ENCODE peak calls at places on chromosomes 16 and 17, in ten cellular contexts. B is CD8-positive, alpha-beta memory T cell; U is fibroblast of lung; V is BE2C; D is upper lobe of left lung; N is psoas muscle; K is aorta; L is stomach; G is trophoblast cell; I is adipocyte. O is an unnamed sample. For H3K9me3 and H3K4me1, the result is how much of the 10 kb centered on the place peaks cover.

GRCh38 chr17:43701318-43701743 is 39.6 kb upstream of the MEOX1 start:
- DNase-seq in V (no peak), N (peak), B (no peak), D (peak), K (peak), L (no peak), U (peak), I (peak), G (no peak), O (no peak)

GRCh38 chr17:1227917-1228751 is 42.1 kb upstream of the BHLHA9 start:
- DNase-seq in L (no peak), N (peak), U (no peak), K (peak), I (no peak), V (no peak), G (no peak), D (peak), B (no peak), O (no peak)

GRCh38 chr16:85498607-85499006 is 114.5 kb upstream of the GSE1 start:
- DNase-seq in K (no peak), U (no peak), G (no peak), N (peak), B (no peak), L (peak), V (no peak), I (no peak), D (no peak), O (no peak)

GRCh38 chr17:74959826-74960738 is 12.5 kb downstream of the HID1 start:
- DNase-seq in U (peak), N (no peak), B (no peak), K (no peak), D (peak), V (no peak), L (no peak), I (peak), G (no peak), O (no peak)

GRCh38 chr16:65547799-65548446 is 426.1 kb upstream of the CDH11 start:
- DNase-seq in N (no peak), D (no peak), G (no peak), U (peak), I (peak), V (no peak), K (no peak), B (no peak), L (no peak), O (no peak)

GRCh38 chr16:30518552-30518951 is 7.8 kb downstream of the ZNF768 start:
- DNase-seq in I (no peak), L (no peak), N (no peak), B (no peak), D (no peak), V (no peak), K (no peak), G (no peak), U (no peak), O (no peak)

GRCh38 chr17:41049110-41049509 is 2.0 kb upstream of the KRTAP2-1 start:
- DNase-seq in B (no peak), L (no peak), V (no peak), K (no peak), U (peak), I (peak), N (no peak), G (peak), D (no peak), O (no peak)

GRCh38 chr16:66520406-66521194 is 29.3 kb downstream of the TK2 start:
- DNase-seq in K (peak), I (no peak), B (no peak), L (no peak), V (no peak), D (no peak), G (no peak), U (no peak), N (no peak), O (no peak)

GRCh38 chr17:7356779-7357178 is 1.8 kb downstream of the TMEM95 start:
- DNase-seq in V (no peak), L (no peak), U (no peak), I (no peak), B (no peak), K (no peak), N (no peak), G (no peak), D (no peak), O (no peak)

GRCh38 chr17:18953231-18953728 is 1.3 kb downstream of the SLC5A10 start:
- DNase-seq in U (no peak), I (no peak), G (no peak), V (no peak), B (no peak), L (no peak), D (no peak), K (no peak), N (no peak), O (no peak)

GRCh38 chr16:69351309-69352027 is at the start of gene TMED6:
- DNase-seq in N (no peak), L (peak), K (no peak), U (no peak), B (no peak), G (no peak), D (no peak), I (no peak), V (no peak), O (no peak)

GRCh38 chr17:70128727-70129238 is 40.5 kb upstream of the KCNJ2 start:
- DNase-seq in I (no peak), K (no peak), B (no peak), D (peak), N (no peak), U (no peak), V (no peak), L (no peak), G (no peak), O (no peak)

GRCh38 chr17:76121932-76122383 is 18.4 kb upstream of the EXOC7 start:
- DNase-seq in B (peak), K (no peak), U (peak), D (peak), N (no peak), G (no peak), L (peak), V (no peak), I (no peak), O (no peak)

GRCh38 chr16:35152067-35152627 is 1692.7 kb downstream of the TP53TG3F start:
- DNase-seq in D (no peak), U (no peak), G (no peak), N (no peak), L (no peak), K (no peak), V (no peak), I (no peak), B (no peak), O (no peak)

GRCh38 chr17:64778367-64779290 is 116.5 kb upstream of the SMURF2 start:
- DNase-seq in L (peak), G (peak), K (no peak), D (peak), U (peak), V (peak), I (no peak), N (no peak), B (no peak), O (no peak)

GRCh38 chr17:58764373-58764772 is 8.7 kb downstream of the PPM1E start:
- DNase-seq in I (no peak), U (no peak), B (no peak), D (no peak), L (no peak), N (no peak), V (no peak), G (no peak), K (no peak), O (no peak)

GRCh38 chr17:56930739-56931337 is 17.0 kb upstream of the TRIM25 start:
- DNase-seq in U (no peak), G (no peak), N (no peak), I (no peak), B (no peak), V (no peak), D (no peak), L (no peak), K (no peak), O (no peak)
- H3K9me3 ChIP-seq in U (under half), G (under half), N (under half), I (under half), B (under half), V (under half), D (under half), L (under half), K (under half), O (under half)

GRCh38 chr17:78879679-78880186 is 23.3 kb downstream of the CEP295NL start:
- DNase-seq in I (peak), L (no peak), G (no peak), B (peak), V (no peak), D (peak), U (peak), N (peak), K (peak), O (no peak)
- H3K4me1 ChIP-seq in I (half or more), L (half or more), G (under half), B (under half), V (under half), D (under half), U (under half), N (under half), K (under half), O (under half)

GRCh38 chr17:82948957-82949356 is 109.1 kb upstream of the ZNF750 start:
- DNase-seq in D (no peak), V (no peak), N (no peak), I (no peak), U (no peak), B (no peak), K (no peak), G (no peak), L (no peak), O (no peak)
- H3K9me3 ChIP-seq in D (under half), V (under half), N (under half), I (under half), U (under half), B (under half), K (under half), G (under half), L (under half), O (under half)

DNA sequence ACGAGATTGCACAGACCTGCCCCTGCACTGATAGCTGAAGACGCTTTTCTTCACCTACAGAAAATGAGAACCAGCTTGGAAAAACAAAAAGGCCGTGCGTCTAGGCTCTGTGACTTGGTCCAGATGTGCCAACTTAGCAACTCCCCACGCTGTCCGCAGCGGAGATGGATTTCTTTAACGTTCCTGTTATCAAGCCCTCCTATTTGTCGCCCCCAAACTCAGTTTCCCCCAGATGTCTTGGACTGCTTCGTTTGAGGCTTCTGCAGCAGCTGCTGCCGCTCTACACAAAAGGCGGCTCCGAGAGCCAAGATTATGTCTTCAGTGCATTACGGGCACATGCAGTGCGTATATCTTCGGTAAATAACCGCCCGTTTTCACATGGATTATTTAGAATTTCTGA is 240.5 kb upstream of the ZFHX3 start:
- DNase-seq in I (no peak), V (no peak), N (no peak), G (no peak), L (no peak), D (no peak), U (no peak), K (no peak), B (no peak), O (no peak)
- H3K4me1 ChIP-seq in I (under half), V (under half), N (under half), G (under half), L (under half), D (under half), U (under half), K (under half), B (under half), O (under half)

DNA sequence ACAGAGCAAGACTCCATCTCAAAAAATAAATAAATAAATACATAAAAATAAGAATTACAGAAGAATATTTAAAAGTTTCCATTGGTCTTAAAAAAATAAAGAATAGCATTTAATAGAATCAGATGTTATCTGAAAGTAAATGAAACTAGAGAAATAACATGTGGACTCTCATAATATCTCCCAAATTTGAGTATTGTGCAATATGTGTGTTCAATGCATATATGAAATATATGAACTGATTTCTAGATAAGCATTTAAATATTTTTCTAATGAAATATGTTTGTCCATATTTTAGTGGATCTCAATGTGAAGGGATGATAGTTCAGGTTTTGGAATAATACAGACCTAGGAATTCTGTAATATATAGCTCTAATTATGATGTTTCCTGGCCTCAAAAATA is 265.9 kb upstream of the PMFBP1 start:
- DNase-seq in I (no peak), N (no peak), V (no peak), K (no peak), G (no peak), U (no peak), D (no peak), L (no peak), B (no peak), O (no peak)
- H3K9me3 ChIP-seq in I (under half), N (under half), V (under half), K (under half), G (under half), U (under half), D (under half), L (under half), B (under half), O (under half)

O was measured in effector memory CD4-positive, alpha-beta T cell.